ENCODE peak calls at places on chromosome 20, in nine cellular contexts. H is mammary epithelial cell, W is cardiac fibroblast, I is heart right ventricle, E is breast epithelium, M is astrocyte of the spinal cord, G is transverse colon, C is GM06990, F is neural progenitor cell. D is an unnamed sample.

GRCh38 chr20:39004508-39004907 is 42.4 kb downstream of the DHX35 start:
- DNase-seq in C (no peak), M (no peak), E (no peak), F (no peak), G (peak), I (no peak), W (no peak), H (peak), D (no peak)

GRCh38 chr20:8144282-8145245 is 12.5 kb downstream of the PLCB1 start:
- DNase-seq in G (no peak), E (no peak), H (peak), W (peak), M (peak), C (no peak), F (no peak), I (no peak), D (peak)

GRCh38 chr20:45358282-45359068 is 4.5 kb upstream of the SYS1 start:
- DNase-seq in G (peak), E (peak), W (peak), H (peak), C (no peak), M (peak), I (peak), F (no peak), D (peak)

GRCh38 chr20:10352934-10353866 is 80.8 kb downstream of the MKKS start:
- DNase-seq in F (peak), H (no peak), I (no peak), M (peak), C (no peak), E (no peak), G (no peak), W (peak), D (peak)

GRCh38 chr20:17029698-17030097 is 197.1 kb upstream of the PCSK2 start:
- DNase-seq in H (no peak), F (no peak), M (no peak), I (no peak), C (no peak), W (no peak), G (no peak), E (no peak), D (no peak)

GRCh38 chr20:15378151-15378550 is 1040.7 kb upstream of the FLRT3 start:
- DNase-seq in G (no peak), E (no peak), W (no peak), I (no peak), F (no peak), H (no peak), M (no peak), C (no peak), D (no peak)

GRCh38 chr20:58843128-58843556 is 7.6 kb downstream of the GNAS-AS1 start:
- DNase-seq in G (no peak), W (no peak), E (no peak), H (no peak), C (no peak), I (no peak), M (no peak), F (no peak), D (no peak)

GRCh38 chr20:18240997-18241396 is 47.3 kb upstream of the ZNF133 start:
- DNase-seq in E (no peak), I (no peak), W (no peak), C (no peak), M (no peak), F (no peak), H (no peak), G (no peak), D (no peak)

GRCh38 chr20:719816-720215 is 44.2 kb upstream of the SCRT2 start:
- DNase-seq in F (no peak), E (no peak), G (no peak), M (no peak), H (no peak), C (no peak), W (no peak), I (no peak), D (no peak)

GRCh38 chr20:52959125-52959524 is 13.0 kb upstream of the TSHZ2 start:
- DNase-seq in H (no peak), E (no peak), G (no peak), C (no peak), I (no peak), F (peak), M (peak), W (no peak), D (no peak)
- TF ChIP-seq CTCF in H (no peak), E (no peak), G (no peak), C (no peak), I (no peak), F (peak), M (no peak), W (no peak), D (peak)

DNA sequence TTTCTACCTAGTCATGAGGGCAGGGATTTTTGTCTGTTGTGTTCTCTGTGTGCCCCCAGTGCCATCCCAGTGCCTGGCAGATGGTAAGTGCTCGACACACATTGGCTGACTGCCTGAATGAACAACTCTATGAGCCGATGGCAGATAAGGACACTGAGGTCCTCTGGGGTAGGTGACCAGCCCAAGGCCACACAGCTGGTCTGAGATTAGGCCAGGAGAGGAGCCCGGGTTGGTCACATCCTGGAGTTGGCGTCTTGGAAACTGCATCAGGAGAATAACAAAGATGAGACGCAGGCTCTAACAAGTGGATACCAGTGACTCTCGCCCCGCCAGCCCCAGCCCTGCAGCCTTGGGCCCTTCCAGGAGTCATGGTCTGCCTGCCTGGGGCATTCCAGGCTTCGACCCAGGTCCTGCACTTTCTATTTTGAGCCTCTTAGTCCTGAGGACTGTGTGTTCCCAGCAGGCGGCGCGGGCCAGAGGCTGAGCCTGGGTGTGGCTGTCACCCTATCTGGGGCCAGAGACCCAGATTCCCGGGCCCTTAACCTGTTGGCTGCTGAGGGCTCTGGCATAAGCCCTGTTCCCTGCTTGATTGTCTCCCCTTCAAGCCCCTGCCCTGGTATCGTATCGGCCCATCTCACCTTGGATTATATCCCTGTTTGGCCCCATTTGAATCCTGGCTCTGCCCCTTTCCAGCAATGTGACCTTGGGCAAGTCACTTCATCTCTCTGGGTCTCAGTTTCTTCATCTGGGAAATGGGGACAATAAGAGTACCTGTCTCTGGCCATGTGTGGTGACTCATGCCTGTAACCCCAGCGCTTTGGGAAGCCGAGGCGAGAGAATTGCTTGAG is 88.3 kb downstream of the CEBPB start:
- DNase-seq in I (peak), M (no peak), E (no peak), G (peak), W (peak), F (no peak), C (no peak), H (peak), D (no peak)
- TF ChIP-seq CTCF in I (peak), M (no peak), E (peak), G (peak), W (peak), F (no peak), C (no peak), H (no peak), D (no peak)

GRCh38 chr20:24778585-24779031 is 170.5 kb upstream of the CST7 start:
- DNase-seq in E (no peak), M (no peak), F (no peak), W (no peak), H (no peak), C (no peak), I (no peak), G (peak), D (no peak)
- TF ChIP-seq CTCF in E (no peak), M (no peak), F (no peak), W (no peak), H (no peak), C (no peak), I (no peak), G (no peak), D (no peak)

GRCh38 chr20:43564455-43564854 is 5.6 kb downstream of the SGK2 start:
- DNase-seq in F (no peak), M (no peak), H (no peak), C (no peak), G (no peak), I (no peak), E (no peak), W (no peak), D (no peak)

GRCh38 chr20:43563991-43564390 is 5.2 kb downstream of the SGK2 start:
- DNase-seq in E (no peak), C (no peak), F (no peak), W (no peak), M (no peak), G (no peak), I (no peak), H (no peak), D (no peak)

GRCh38 chr20:43564993-43565757 is 6.3 kb downstream of the SGK2 start:
- DNase-seq in H (no peak), G (no peak), F (no peak), C (no peak), E (no peak), I (no peak), M (no peak), W (no peak), D (no peak)

GRCh38 chr20:43565758-43566104 is 6.9 kb downstream of the SGK2 start:
- DNase-seq in I (no peak), H (no peak), C (no peak), G (no peak), E (no peak), W (no peak), F (no peak), M (no peak), D (no peak)

DNA sequence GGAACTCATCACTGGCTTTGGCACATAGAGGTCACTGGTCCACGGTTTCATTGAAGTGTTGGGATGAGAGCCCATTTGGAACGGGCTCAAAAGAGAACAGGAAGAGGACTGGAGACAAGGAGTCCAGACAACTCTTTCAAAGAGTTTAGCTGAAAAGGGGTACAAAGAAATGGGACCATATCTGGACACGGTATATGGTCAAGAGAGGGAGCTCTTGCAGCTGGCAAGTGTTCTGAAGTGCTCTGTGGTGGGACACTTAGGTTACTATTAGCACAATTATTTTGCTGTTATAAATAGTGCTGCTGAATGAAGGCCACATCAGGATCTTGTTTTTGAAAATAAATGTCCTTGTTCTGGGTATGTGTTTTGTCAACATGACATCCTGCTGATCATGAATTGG is 4.6 kb downstream of the SGK2 start:
- DNase-seq in G (no peak), E (no peak), W (peak), F (no peak), C (no peak), H (no peak), M (no peak), I (no peak), D (no peak)
- TF ChIP-seq CTCF in G (no peak), E (no peak), W (peak), F (no peak), C (peak), H (no peak), M (peak), I (no peak), D (no peak)

DNA sequence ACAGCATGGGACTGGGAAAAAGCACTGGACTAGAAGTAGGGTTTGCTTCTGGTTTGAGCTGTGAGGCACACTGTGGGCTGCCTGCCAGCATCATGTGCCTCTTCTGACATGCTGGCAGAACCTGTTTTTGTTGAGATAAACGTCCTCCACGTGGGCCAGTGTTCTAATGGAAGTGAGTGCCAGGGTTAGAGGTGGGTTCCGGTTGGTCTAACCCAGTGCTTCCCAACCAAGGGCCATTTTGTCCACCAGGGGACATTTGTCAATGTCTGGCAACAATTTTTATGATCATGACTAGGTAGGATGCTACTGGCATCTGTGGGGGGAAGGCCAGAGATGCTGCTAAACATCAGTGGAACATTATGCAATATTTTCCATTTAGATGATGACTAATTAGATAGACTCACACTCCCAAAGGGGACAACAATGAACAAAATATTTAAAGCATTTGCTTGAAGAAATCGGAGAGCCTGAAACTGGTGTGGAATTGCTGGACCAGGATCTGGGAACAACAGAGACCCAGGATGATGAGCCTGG is 7.8 kb upstream of the APMAP start:
- DNase-seq in W (peak), G (peak), E (peak), I (peak), H (peak), F (no peak), C (no peak), M (peak), D (peak)
- TF ChIP-seq CTCF in W (peak), G (no peak), E (peak), I (no peak), H (peak), F (no peak), C (no peak), M (no peak), D (no peak)

D was measured in astrocyte of the cerebellum.